ENCODE peak calls at places on chromosomes 3 and 15, in seven cellular contexts. C, D, V, I, K, H and A are unnamed samples.

GRCh38 chr3:107794664-107795443 is 272.1 kb downstream of the BBX start:
- DNase-seq in C (no peak), D (no peak), V (no peak), I (no peak), K (peak), H (no peak), A (no peak)

GRCh38 chr3:186493507-186493906 is 50.7 kb downstream of the CRYGS start:
- DNase-seq in C (no peak), D (no peak), V (no peak), I (no peak), K (no peak), H (no peak), A (no peak)

GRCh38 chr3:185270262-185270955 is 16.6 kb upstream of the EHHADH start:
- DNase-seq in C (no peak), D (peak), V (no peak), I (peak), K (peak), H (no peak), A (no peak)

GRCh38 chr3:195084746-195085145 is 186.2 kb downstream of the XXYLT1 start:
- DNase-seq in C (no peak), D (no peak), V (no peak), I (no peak), K (no peak), H (no peak), A (no peak)

GRCh38 chr3:13480340-13481318 is 523 bp downstream of the HDAC11 start:
- DNase-seq in C (no peak), D (no peak), V (no peak), I (peak), K (peak), H (no peak), A (no peak)

GRCh38 chr3:10707984-10708868 is 107.8 kb upstream of the SLC6A11 start:
- DNase-seq in C (no peak), D (peak), V (no peak), I (no peak), K (peak), H (no peak), A (no peak)

GRCh38 chr3:354433-354832 is 157.9 kb downstream of the CHL1 start:
- DNase-seq in C (peak), D (peak), V (no peak), I (peak), K (peak), H (peak), A (peak)

GRCh38 chr3:135440233-135440632 is 525.3 kb upstream of the PPP2R3A start:
- DNase-seq in C (no peak), D (no peak), V (no peak), I (no peak), K (no peak), H (no peak), A (no peak)

GRCh38 chr15:34161329-34161953 is 48.5 kb downstream of the KATNBL1 start:
- DNase-seq in C (peak), D (no peak), V (no peak), I (no peak), K (peak), H (no peak), A (no peak)

GRCh38 chr3:186583820-186584219 is 13.3 kb downstream of the DNAJB11 start:
- DNase-seq in C (no peak), D (no peak), V (no peak), I (no peak), K (no peak), H (no peak), A (no peak)

GRCh38 chr3:127324080-127324479 is 36.2 kb upstream of the PRR20G start:
- DNase-seq in C (no peak), D (no peak), V (no peak), I (no peak), K (no peak), H (no peak), A (no peak)